ENCODE peak calls at places on chromosome 4, in five cellular contexts. Y is PC-9, N is mucosa of descending colon, E is NB4, V is ovary. J is an unnamed sample.

GRCh38 chr4:2247128-2248043 is 5.5 kb upstream of the HAUS3 start:
- DNase-seq in N (peak), V (peak), E (no peak), Y (no peak), J (no peak)

GRCh38 chr4:4689694-4690440 is 148.0 kb upstream of the STX18 start:
- DNase-seq in N (no peak), Y (no peak), V (no peak), E (peak), J (peak)

GRCh38 chr4:146288188-146288587 is 73.8 kb downstream of the REELD1 start:
- DNase-seq in E (no peak), Y (no peak), N (no peak), V (no peak), J (no peak)

GRCh38 chr4:146255874-146256273 is 41.5 kb downstream of the REELD1 start:
- DNase-seq in Y (no peak), E (no peak), V (no peak), N (no peak), J (peak)

GRCh38 chr4:27684501-27685077 is 823.9 kb downstream of the STIM2 start:
- DNase-seq in E (peak), Y (peak), V (no peak), N (no peak), J (peak)

GRCh38 chr4:165378763-165379631 is at the start of gene CPE:
- DNase-seq in E (peak), Y (peak), V (peak), N (peak), J (peak)

GRCh38 chr4:8281519-8282133 is 12.1 kb downstream of the HTRA3 start:
- DNase-seq in N (peak), Y (no peak), V (peak), E (no peak), J (peak)

GRCh38 chr4:107863850-107864371 is 39.2 kb downstream of the SGMS2 start:
- DNase-seq in N (peak), Y (peak), V (no peak), E (no peak), J (no peak)

GRCh38 chr4:177131736-177132135 is 177.9 kb upstream of the NEIL3 start:
- DNase-seq in Y (no peak), N (no peak), V (no peak), E (no peak), J (no peak)

GRCh38 chr4:75880278-75880677 is 22.0 kb downstream of the PPEF2 start:
- DNase-seq in V (no peak), Y (no peak), N (no peak), E (no peak), J (no peak)

GRCh38 chr4:15649914-15650545 is 5.1 kb downstream of the FBXL5 start:
- DNase-seq in E (peak), Y (no peak), V (no peak), N (no peak), J (peak)

GRCh38 chr4:110087116-110087708 is 111.2 kb downstream of the ELOVL6 start:
- DNase-seq in Y (no peak), E (no peak), V (no peak), N (no peak), J (peak)

GRCh38 chr4:103099691-103100392 is at the start of gene BDH2:
- DNase-seq in N (no peak), Y (peak), V (peak), E (peak), J (peak)

GRCh38 chr4:142497606-142498005 is 348.5 kb downstream of the INPP4B start:
- DNase-seq in N (no peak), Y (peak), V (no peak), E (no peak), J (no peak)

DNA sequence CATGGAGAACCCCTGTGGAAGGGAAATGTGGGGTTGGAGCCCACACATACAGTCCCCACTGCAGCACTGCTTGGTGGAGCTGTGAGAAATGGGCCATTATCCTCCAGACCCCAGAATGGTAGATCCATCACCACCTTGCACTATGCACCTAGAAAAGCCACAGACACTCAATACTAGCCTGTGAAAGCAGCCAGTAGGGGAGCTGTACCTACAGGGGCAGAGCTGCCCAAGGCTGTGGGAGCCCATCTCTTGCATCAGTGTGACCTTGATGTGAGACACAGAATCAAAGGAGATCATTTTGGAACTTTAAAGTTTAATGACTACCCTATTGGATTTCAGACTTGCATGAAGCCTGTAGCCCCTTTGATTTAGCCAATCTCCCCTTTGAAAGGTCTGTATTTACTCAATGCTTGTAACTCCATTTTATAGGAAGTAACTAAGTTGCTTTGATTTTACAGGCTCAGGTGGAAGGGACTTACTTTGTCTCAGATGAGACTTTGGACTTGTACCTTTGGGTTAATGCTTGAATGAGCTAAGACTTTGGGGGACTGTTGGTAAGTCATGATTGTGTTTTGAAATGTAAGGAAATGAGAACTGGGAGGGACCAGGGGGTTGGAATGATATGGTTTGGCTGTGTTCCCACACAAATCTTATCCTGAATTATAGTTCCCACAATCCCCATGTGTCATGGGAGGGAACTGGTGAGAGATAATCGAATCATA is 352.7 kb downstream of the INPP4B start:
- DNase-seq in N (no peak), V (no peak), Y (no peak), E (no peak), J (peak)
- TF ChIP-seq CTCF in N (no peak), V (no peak), Y (no peak), E (no peak), J (no peak)

GRCh38 chr4:67575232-67575888 is 16.8 kb downstream of the STAP1 start:
- DNase-seq in Y (no peak), V (no peak), N (no peak), E (peak), J (no peak)
- H3K4me3 ChIP-seq in Y (no peak), V (no peak), N (no peak), E (no peak), J (no peak)

DNA sequence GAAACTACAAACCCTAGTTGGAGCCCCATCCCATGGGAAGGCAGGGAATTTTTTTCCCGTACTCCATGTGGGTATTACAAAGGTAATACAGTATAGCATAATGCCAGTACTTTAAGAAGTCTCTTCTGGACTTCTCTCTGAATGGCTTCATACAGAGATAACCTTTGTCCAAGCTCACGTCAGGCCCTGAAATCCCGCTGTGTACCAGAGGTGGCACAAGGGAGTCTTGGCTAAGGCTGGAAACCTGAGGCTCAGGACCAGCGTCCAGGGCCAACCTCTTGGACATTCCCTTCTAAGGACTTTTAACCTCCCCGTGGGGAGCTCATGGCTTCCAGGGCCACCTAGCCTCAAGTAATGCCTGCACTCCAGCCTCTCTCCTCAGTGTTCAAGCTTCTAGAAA is 338.9 kb upstream of the FAM241A start:
- DNase-seq in Y (no peak), V (no peak), N (no peak), E (peak), J (no peak)
- TF ChIP-seq CTCF in Y (peak), V (no peak), N (no peak), E (peak), J (no peak)

GRCh38 chr4:6182390-6183280 is 17.7 kb downstream of the JAKMIP1 start:
- DNase-seq in V (no peak), Y (no peak), E (no peak), N (no peak), J (no peak)

GRCh38 chr4:6188687-6189305 is 11.6 kb downstream of the JAKMIP1 start:
- DNase-seq in V (no peak), N (no peak), Y (no peak), E (no peak), J (peak)

GRCh38 chr4:6180841-6181631 is 19.3 kb downstream of the JAKMIP1 start:
- DNase-seq in Y (no peak), E (no peak), N (no peak), V (no peak), J (no peak)

GRCh38 chr4:6183740-6184139 is 16.6 kb downstream of the JAKMIP1 start:
- DNase-seq in V (no peak), N (no peak), E (no peak), Y (no peak), J (no peak)

GRCh38 chr4:6184169-6184568 is 16.2 kb downstream of the JAKMIP1 start:
- DNase-seq in E (no peak), Y (no peak), V (no peak), N (no peak), J (no peak)
- H3K4me3 ChIP-seq in E (no peak), Y (no peak), V (no peak), N (no peak), J (no peak)

DNA sequence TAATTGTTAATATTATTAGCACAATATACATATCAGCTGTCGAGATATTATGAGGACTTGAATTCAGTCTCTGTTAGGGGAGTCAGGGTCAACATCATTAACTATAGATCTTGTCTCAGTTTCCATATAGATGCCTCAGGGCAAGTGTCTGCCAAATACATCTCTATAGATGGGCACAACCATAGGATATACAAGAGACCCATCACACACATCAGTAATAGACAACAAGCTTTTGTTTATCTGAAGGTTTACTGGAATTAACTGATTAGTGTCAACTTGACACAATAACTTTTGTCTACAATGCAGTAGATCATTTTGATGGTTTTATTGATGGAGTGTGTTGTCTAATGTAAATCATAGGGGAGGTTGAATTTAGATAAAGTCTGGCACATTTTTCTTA is 37.1 kb upstream of the PHOX2B start:
- DNase-seq in N (no peak), Y (no peak), E (no peak), V (no peak), J (no peak)
- TF ChIP-seq CTCF in N (no peak), Y (no peak), E (no peak), V (no peak), J (no peak)

GRCh38 chr4:99817310-99817885 is 771 bp downstream of the DAPP1 start:
- DNase-seq in E (peak), V (no peak), N (no peak), Y (peak), J (no peak)

GRCh38 chr4:99818661-99819060 is 2.0 kb downstream of the DAPP1 start:
- DNase-seq in E (no peak), N (no peak), Y (no peak), V (no peak), J (no peak)

GRCh38 chr4:99815597-99816011 is 1.0 kb upstream of the DAPP1 start:
- DNase-seq in N (peak), E (no peak), Y (peak), V (no peak), J (no peak)

GRCh38 chr4:99811850-99812249 is 4.8 kb upstream of the DAPP1 start:
- DNase-seq in N (no peak), E (peak), V (no peak), Y (no peak), J (peak)

GRCh38 chr4:99816611-99817309 is at the start of gene DAPP1:
- DNase-seq in E (peak), V (no peak), N (peak), Y (peak), J (no peak)
- H3K4me3 ChIP-seq in E (peak), V (no peak), N (no peak), Y (peak), J (no peak)

GRCh38 chr4:144547678-144548298 is 98.2 kb upstream of the HHIP start:
- DNase-seq in V (no peak), Y (no peak), N (no peak), E (peak), J (no peak)
- TF ChIP-seq CTCF in V (no peak), Y (no peak), N (no peak), E (no peak), J (no peak)

DNA sequence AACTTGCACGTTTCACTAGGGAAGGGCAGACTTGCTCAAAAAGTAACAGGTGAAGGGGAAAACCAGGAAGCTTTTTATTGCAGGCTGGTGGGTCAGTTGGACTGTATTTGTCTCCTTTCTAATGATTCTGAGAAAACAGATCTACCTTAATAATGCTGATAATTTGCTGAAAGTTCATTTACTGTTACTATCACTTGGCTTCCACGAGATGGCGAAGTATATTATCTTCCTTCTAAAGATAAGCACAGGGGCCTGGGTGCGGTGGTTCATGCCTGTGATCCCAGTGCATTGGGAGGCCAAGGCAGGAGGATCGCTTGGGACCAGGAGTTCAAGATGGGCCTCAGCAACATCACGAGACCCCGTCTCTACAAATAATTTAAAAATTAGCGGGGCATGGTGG is 16.4 kb downstream of the CCKAR start:
- DNase-seq in V (no peak), E (no peak), N (no peak), Y (no peak), J (no peak)
- H3K4me3 ChIP-seq in V (no peak), E (no peak), N (no peak), Y (no peak), J (no peak)

J was measured in AG10803.